ENCODE peak calls at places on chromosomes 11 and 22, in six cellular contexts. V is transverse colon, X is tibial artery, S is cardiac muscle cell, E is K562, W is uterus. Y is an unnamed sample.
A peak's percentile ranks its signal among the peaks of the same experiment; 100 is the strongest.

GRCh38 chr11:65871811-65872548 is 620 bp downstream of the EFEMP2 start:
- DNase-seq in V (no peak), E (no peak), W (peak; percentile 48), X (no peak), S (peak; percentile 47), Y (no peak)

GRCh38 chr11:128488471-128488870 is 98.9 kb downstream of the ETS1 start:
- DNase-seq in E (no peak), X (no peak), S (peak; percentile 95), V (no peak), W (no peak), Y (no peak)

GRCh38 chr11:45334410-45334809 is 48.3 kb upstream of the SYT13 start:
- DNase-seq in S (no peak), X (no peak), E (no peak), V (no peak), W (no peak), Y (no peak)

GRCh38 chr11:76120513-76121081 is 85.7 kb downstream of the WNT11 start:
- DNase-seq in W (no peak), V (peak; percentile 26), S (peak; percentile 52), E (no peak), X (no peak), Y (no peak)

GRCh38 chr11:69344570-69345145 is 50.7 kb downstream of the MYEOV start:
- DNase-seq in S (no peak), W (no peak), X (no peak), V (no peak), E (no peak), Y (peak; percentile 25)

GRCh38 chr11:20022363-20023081 is 137.8 kb downstream of the DBX1 start:
- DNase-seq in V (no peak), S (peak; percentile 79), X (no peak), E (no peak), W (no peak), Y (no peak)

GRCh38 chr11:19460718-19461405 is 220.1 kb upstream of the E2F8 start:
- DNase-seq in W (no peak), E (no peak), X (no peak), V (peak; percentile 34), S (peak; percentile 48), Y (no peak)

GRCh38 chr11:100827934-100828661 is 141.0 kb downstream of the ARHGAP42 start:
- DNase-seq in V (no peak), W (no peak), S (peak; percentile 46), E (peak; percentile 9), X (no peak), Y (no peak)

GRCh38 chr11:11946180-11946579 is 62.2 kb downstream of the DKK3 start:
- DNase-seq in X (no peak), S (peak; percentile 16), W (no peak), E (no peak), V (no peak), Y (no peak)

GRCh38 chr11:67347964-67348749 is 5.2 kb downstream of the POLD4 start:
- DNase-seq in W (no peak), X (no peak), E (peak; percentile 40), S (peak; percentile 43), V (no peak), Y (no peak)

GRCh38 chr11:105156231-105156630 is 16.7 kb upstream of the CARD18 start:
- DNase-seq in X (no peak), W (no peak), V (no peak), S (no peak), E (no peak), Y (no peak)

GRCh38 chr11:20000393-20001134 is 159.7 kb downstream of the DBX1 start:
- DNase-seq in W (no peak), V (no peak), S (no peak), X (no peak), E (no peak), Y (peak; percentile 51)

GRCh38 chr22:17471901-17472566 is 91.3 kb upstream of the SLC25A18 start:
- DNase-seq in E (no peak), V (no peak), S (peak; percentile 34), X (no peak), W (no peak), Y (no peak)

GRCh38 chr11:23284626-23285025 is 424.4 kb upstream of the CCDC179 start:
- DNase-seq in E (no peak), X (no peak), S (peak; percentile 4), W (no peak), V (no peak), Y (no peak)

GRCh38 chr11:76782526-76783293 is 446 bp upstream of the TSKU start:
- DNase-seq in X (peak; percentile 91), W (peak; percentile 93), S (peak; percentile 98), V (peak; percentile 92), E (peak; percentile 92), Y (peak; percentile 79)

GRCh38 chr11:69640995-69641581 is at the start of gene CCND1:
- DNase-seq in V (peak; percentile 85), E (peak; percentile 68), W (no peak), S (peak; percentile 91), X (peak; percentile 67), Y (peak; percentile 75)

GRCh38 chr11:85787809-85788805 is 22.8 kb downstream of the SYTL2 start:
- DNase-seq in W (no peak), E (no peak), S (no peak), X (no peak), V (peak; percentile 54), Y (no peak)

GRCh38 chr11:12494699-12495098 is 117.3 kb downstream of the PARVA start:
- DNase-seq in X (no peak), E (no peak), S (peak; percentile 34), V (no peak), W (no peak), Y (no peak)

GRCh38 chr22:24134090-24134846 is 47.0 kb upstream of the SUSD2 start:
- DNase-seq in S (no peak), W (no peak), X (no peak), V (peak; percentile 45), E (no peak), Y (no peak)

GRCh38 chr22:39943366-39943765 is 16.8 kb upstream of the TMA7B start:
- DNase-seq in X (no peak), V (no peak), W (no peak), E (no peak), S (no peak), Y (no peak)

GRCh38 chr11:62546244-62546936 is at the start of gene AHNAK:
- DNase-seq in E (peak; percentile 82), S (peak; percentile 73), W (peak; percentile 84), V (peak; percentile 92), X (peak; percentile 88), Y (peak; percentile 86)

GRCh38 chr11:85823816-85824215 is 12.9 kb upstream of the SYTL2 start:
- DNase-seq in S (no peak), X (no peak), V (peak; percentile 33), W (no peak), E (no peak), Y (no peak)

GRCh38 chr11:44607987-44608386 is 42.5 kb downstream of the CD82 start:
- DNase-seq in S (no peak), E (no peak), X (no peak), W (no peak), V (no peak), Y (no peak)

GRCh38 chr22:46514592-46515207 is 22.7 kb downstream of the CELSR1 start:
- DNase-seq in V (no peak), S (peak; percentile 42), E (no peak), W (no peak), X (no peak), Y (no peak)
- H3K27ac ChIP-seq in V (no peak overlapping the region), S (no peak overlapping the region), E (no peak overlapping the region), W (no peak overlapping the region), X (no peak overlapping the region), Y (no peak overlapping the region)

DNA sequence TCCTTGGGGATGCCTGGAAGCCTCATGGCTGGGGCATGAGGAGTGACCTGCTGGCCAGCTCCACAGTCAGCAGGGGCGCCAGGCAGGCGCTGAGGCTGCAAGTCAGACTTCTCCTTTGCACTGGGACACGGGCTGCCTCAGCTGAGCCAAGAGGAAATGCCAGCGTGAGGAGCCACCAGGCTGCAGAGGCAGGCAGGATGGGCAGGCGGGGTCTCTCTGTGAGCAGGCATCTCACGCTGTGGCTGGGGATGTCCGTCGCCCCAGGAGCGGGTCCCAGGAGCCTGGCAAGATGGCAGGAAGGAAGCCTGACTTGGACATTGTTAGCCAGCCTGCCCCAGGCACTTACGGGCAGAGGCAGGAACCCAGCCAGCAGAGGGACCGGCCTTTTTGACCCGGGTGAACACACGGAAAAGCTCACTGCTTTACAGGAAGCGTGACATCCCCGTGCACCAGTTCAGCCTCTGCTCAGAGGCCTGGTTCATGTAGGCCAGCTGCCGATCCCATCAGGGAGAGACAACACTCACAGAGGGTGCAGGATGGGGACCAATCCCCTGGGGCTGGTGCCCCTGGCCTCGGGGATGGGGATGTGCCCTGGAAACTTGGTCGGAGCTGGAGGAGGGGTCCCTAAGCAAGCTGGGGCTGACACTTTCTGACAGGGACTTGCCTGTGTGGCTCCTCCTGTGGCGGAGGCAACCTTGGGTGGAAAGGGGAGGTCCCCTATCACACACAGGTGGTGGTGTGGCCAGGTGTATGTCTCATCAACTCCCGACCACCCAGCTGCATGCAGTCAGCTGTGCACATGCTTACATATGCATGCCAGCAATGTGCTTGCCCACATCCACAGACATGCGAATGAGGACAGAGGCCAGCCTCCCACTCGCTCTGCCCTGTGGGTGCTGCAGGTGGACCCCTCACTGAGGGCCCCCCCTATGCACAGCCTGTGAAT is 10.0 kb downstream of the GNB1L start:
- DNase-seq in V (no peak), S (peak; percentile 33), W (no peak), E (peak; percentile 28), X (peak; percentile 79), Y (peak; percentile 59)
- TF ChIP-seq CTCF in V (no peak), S (no peak), W (no peak), E (no peak), X (no peak), Y (no peak)

GRCh38 chr11:35969089-35970046 is 25.5 kb downstream of the LDLRAD3 start:
- DNase-seq in V (peak; percentile 10), E (no peak), S (no peak), W (no peak), X (no peak), Y (peak; percentile 52)
- H3K9me3 ChIP-seq in V (peaks cover 3% of the 10 kb centered on the region), E (no peaks in the 10 kb centered on the region), S (no peaks in the 10 kb centered on the region), W (no peaks in the 10 kb centered on the region), X (peaks cover 4% of the 10 kb centered on the region), Y (peaks cover 3% of the 10 kb centered on the region)

DNA sequence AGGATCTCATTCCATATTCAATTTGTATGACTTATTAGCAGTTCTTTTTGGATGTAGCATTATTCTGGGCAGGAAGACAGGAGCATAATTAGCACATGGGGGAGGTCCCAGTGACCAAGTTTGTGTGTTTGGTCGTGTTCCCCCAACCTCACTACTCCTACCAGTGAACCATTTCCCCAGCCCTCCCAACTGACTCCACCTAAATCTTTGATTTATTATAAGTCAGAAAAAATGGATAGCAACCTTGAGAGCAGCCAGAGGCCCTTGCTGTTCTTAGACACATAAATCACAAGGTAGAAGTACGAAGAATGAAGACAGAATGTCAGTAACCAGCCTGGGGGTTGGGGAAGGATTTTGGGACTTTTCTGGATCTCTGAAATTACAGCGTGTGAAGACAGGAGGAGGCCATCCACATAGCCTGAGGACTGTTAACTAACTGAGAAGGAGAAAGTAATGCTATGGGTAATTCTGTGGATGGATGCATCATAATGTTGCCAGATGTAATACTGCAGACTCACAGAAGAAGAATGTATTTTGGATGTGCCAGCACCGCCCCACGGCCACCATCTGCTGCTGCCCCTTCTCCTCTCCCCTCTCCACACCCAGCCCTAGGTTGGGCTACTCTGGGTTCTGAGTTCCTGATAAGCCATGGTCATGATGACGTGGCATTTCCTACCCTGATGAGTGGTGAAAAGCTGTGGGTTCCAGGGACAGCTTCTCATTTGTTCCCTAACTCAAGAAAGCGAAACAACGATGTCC is 124.3 kb upstream of the TTC12 start:
- DNase-seq in V (no peak), E (peak; percentile 77), X (peak; percentile 50), S (peak; percentile 92), W (peak; percentile 44), Y (no peak)
- H3K27ac ChIP-seq in V (no peak overlapping the region), E (no peak overlapping the region), X (no peak overlapping the region), S (no peak overlapping the region), W (peak overlapping the region; percentile 55), Y (no peak overlapping the region)

GRCh38 chr11:63573881-63574855 is 11.0 kb upstream of the PLAAT2 start:
- DNase-seq in S (peak; percentile 95), E (peak; percentile 73), W (peak; percentile 49), V (peak; percentile 81), X (peak; percentile 30), Y (peak; percentile 60)
- TF ChIP-seq CTCF in S (peak; percentile 40), E (peak; percentile 31), W (peak; percentile 18), V (no peak), X (no peak), Y (peak; percentile 6)

Y was measured in lung.